ENCODE peak calls at places on chromosomes 11 and 22, in four cellular contexts. U, V, Z and N are unnamed samples.

GRCh38 chr22:45891996-45892621 is 84.9 kb downstream of the WNT7B start:
- DNase-seq in U (peak; percentile 42), V (no peak), Z (no peak), N (no peak)

GRCh38 chr11:33160147-33160546 is 1.1 kb downstream of the CSTF3 start:
- DNase-seq in U (no peak), V (no peak), Z (no peak), N (no peak)

GRCh38 chr11:123107945-123108344 is 46.0 kb upstream of the HSPA8 start:
- DNase-seq in U (no peak), V (no peak), Z (no peak), N (no peak)

GRCh38 chr11:102468636-102469195 is 16.2 kb upstream of the TMEM123 start:
- DNase-seq in U (no peak), V (no peak), Z (no peak), N (no peak)

GRCh38 chr11:69654001-69654659 is 13.2 kb downstream of the CCND1 start:
- DNase-seq in U (peak; percentile 50), V (no peak), Z (no peak), N (peak; percentile 62)

GRCh38 chr22:28798810-28799124 is 1.6 kb downstream of the XBP1 start:
- DNase-seq in U (no peak), V (peak; percentile 33), Z (no peak), N (no peak)

GRCh38 chr22:44685384-44686056 is 16.5 kb upstream of the PRR5 start:
- DNase-seq in U (no peak), V (peak; percentile 85), Z (peak; percentile 79), N (no peak)

GRCh38 chr11:2301631-2302272 is at the start of the genes C11orf21 and TSPAN32:
- DNase-seq in U (peak; percentile 66), V (peak; percentile 53), Z (peak; percentile 77), N (no peak)

GRCh38 chr11:3130269-3131071 is 34.6 kb downstream of the OSBPL5 start:
- DNase-seq in U (peak; percentile 41), V (no peak), Z (no peak), N (peak; percentile 63)

GRCh38 chr11:120032766-120033390 is 105.0 kb downstream of the TRIM29 start:
- DNase-seq in U (no peak), V (no peak), Z (no peak), N (no peak)

GRCh38 chr11:105137286-105137685 is 2.3 kb downstream of the CARD18 start:
- DNase-seq in U (no peak), V (no peak), Z (no peak), N (no peak)

GRCh38 chr11:116427903-116428637 is 344.7 kb downstream of the BUD13 start:
- DNase-seq in U (no peak), V (no peak), Z (peak; percentile 22), N (no peak)

GRCh38 chr11:86287468-86287796 is 14.6 kb upstream of the HIKESHI start:
- DNase-seq in U (no peak), V (no peak), Z (no peak), N (no peak)